ENCODE peak calls at places on chromosomes 7 and 10, in five cellular contexts. One of them, this sample, is unnamed.

GRCh38 chr7:44194069-44194468 is 4.8 kb upstream of the GCK start:
- ATAC-seq in IMR-90: no peak
- ATAC-seq in heart left ventricle: no peak
- ATAC-seq in GM12878: peak
- ATAC-seq in K562: peak
- ATAC-seq in this sample: no peak

GRCh38 chr10:44978570-44979280 is at the start of gene DEPP1:
- ATAC-seq in IMR-90: peak
- ATAC-seq in heart left ventricle: peak
- ATAC-seq in GM12878: peak
- ATAC-seq in K562: peak
- ATAC-seq in this sample: peak

GRCh38 chr7:69246758-69247157 is 351.5 kb upstream of the AUTS2 start:
- ATAC-seq in IMR-90: no peak
- ATAC-seq in heart left ventricle: no peak
- ATAC-seq in GM12878: no peak
- ATAC-seq in K562: no peak
- ATAC-seq in this sample: peak

GRCh38 chr7:36315309-36315948 is 74.2 kb upstream of the ANLN start:
- ATAC-seq in IMR-90: no peak
- ATAC-seq in heart left ventricle: no peak
- ATAC-seq in GM12878: no peak
- ATAC-seq in K562: no peak
- ATAC-seq in this sample: no peak

GRCh38 chr7:148819697-148820332 is 64.3 kb downstream of the EZH2 start:
- ATAC-seq in IMR-90: peak
- ATAC-seq in heart left ventricle: no peak
- ATAC-seq in GM12878: no peak
- ATAC-seq in K562: no peak
- ATAC-seq in this sample: no peak

GRCh38 chr10:18684953-18685352 is 25.7 kb downstream of the ARL5B start:
- ATAC-seq in IMR-90: no peak
- ATAC-seq in heart left ventricle: no peak
- ATAC-seq in GM12878: no peak
- ATAC-seq in K562: no peak
- ATAC-seq in this sample: no peak

GRCh38 chr7:90604383-90604782 is 8.3 kb downstream of the CDK14 start:
- ATAC-seq in IMR-90: no peak
- ATAC-seq in heart left ventricle: no peak
- ATAC-seq in GM12878: peak
- ATAC-seq in K562: no peak
- ATAC-seq in this sample: no peak

GRCh38 chr10:123584419-123584775 is 81.8 kb upstream of the GPR26 start:
- ATAC-seq in IMR-90: no peak
- ATAC-seq in heart left ventricle: no peak
- ATAC-seq in GM12878: no peak
- ATAC-seq in K562: no peak
- ATAC-seq in this sample: no peak

GRCh38 chr7:2288503-2288902 is 25.7 kb downstream of the SNX8 start:
- ATAC-seq in IMR-90: no peak
- ATAC-seq in heart left ventricle: no peak
- ATAC-seq in GM12878: peak
- ATAC-seq in K562: no peak
- ATAC-seq in this sample: no peak

GRCh38 chr7:81256991-81257390 is 338.1 kb upstream of the SEMA3C start:
- ATAC-seq in IMR-90: no peak
- ATAC-seq in heart left ventricle: no peak
- ATAC-seq in GM12878: no peak
- ATAC-seq in K562: peak
- ATAC-seq in this sample: no peak

GRCh38 chr7:76198202-76198601 is 3.5 kb upstream of the SRRM3 start:
- ATAC-seq in IMR-90: no peak
- ATAC-seq in heart left ventricle: no peak
- ATAC-seq in GM12878: no peak
- ATAC-seq in K562: no peak
- ATAC-seq in this sample: no peak

GRCh38 chr7:129864042-129864441 is 88.7 kb downstream of the UBE2H start:
- ATAC-seq in IMR-90: no peak
- ATAC-seq in heart left ventricle: peak
- ATAC-seq in GM12878: no peak
- ATAC-seq in K562: no peak
- ATAC-seq in this sample: peak

GRCh38 chr7:33764752-33765451 is 140.4 kb upstream of the BMPER start:
- ATAC-seq in IMR-90: peak
- ATAC-seq in heart left ventricle: no peak
- ATAC-seq in GM12878: no peak
- ATAC-seq in K562: no peak
- ATAC-seq in this sample: peak

GRCh38 chr10:4006051-4006450 is 221.0 kb upstream of the KLF6 start:
- ATAC-seq in IMR-90: no peak
- ATAC-seq in heart left ventricle: no peak
- ATAC-seq in GM12878: no peak
- ATAC-seq in K562: no peak
- ATAC-seq in this sample: no peak

GRCh38 chr7:100087055-100087750 is 1.6 kb upstream of the COPS6 start:
- ATAC-seq in IMR-90: peak
- ATAC-seq in heart left ventricle: no peak
- ATAC-seq in GM12878: no peak
- ATAC-seq in K562: no peak
- ATAC-seq in this sample: peak

DNA sequence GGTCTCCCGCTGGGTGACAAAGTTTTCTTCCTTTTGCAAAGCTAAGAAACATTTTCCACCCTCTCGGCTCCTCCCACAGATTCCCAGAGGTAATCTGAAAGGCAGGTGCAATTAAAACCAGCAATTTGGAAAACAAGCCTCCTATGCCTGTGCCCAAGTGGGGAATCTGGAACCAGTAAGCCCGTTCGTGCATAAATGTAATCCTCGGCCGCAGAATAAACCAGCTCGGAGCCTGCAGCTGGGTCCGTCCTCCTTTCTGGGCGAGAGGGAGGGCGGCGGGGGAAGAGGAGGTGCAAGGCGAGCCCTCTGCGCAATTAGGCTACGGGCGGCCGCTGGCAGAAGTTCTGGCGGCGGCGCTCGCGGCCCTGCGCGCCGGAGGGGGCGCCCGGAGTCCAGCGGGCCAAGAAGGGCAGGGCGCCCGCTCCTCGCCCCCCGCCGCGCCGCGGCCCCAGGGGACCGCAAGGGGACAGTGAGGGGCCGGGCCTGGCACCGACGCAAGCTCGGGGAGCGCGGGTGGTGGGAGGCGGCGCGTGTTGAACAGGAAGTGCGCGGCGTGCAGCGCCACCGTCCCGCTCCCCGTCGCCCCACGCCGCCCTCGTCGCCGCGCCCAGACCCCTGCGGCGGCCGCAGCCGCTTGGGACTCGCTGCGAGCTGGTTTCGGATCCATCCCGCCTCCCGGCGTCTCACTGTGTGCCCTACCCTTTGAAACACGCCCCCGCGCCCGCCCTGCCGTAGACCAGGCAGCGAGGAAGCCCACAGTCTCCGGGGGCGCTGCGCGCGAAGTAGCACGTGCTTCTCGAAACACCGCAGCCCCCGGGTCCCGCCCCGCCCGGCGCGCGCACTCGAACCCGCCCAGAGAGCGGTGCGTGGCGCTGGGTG is at the start of gene PRKAG2:
- ATAC-seq in IMR-90: peak
- ATAC-seq in heart left ventricle: peak
- ATAC-seq in GM12878: peak
- ATAC-seq in K562: peak
- ATAC-seq in this sample: peak
- TF ChIP-seq POLR2A in IMR-90: no peak
- TF ChIP-seq POLR2A in heart left ventricle: no peak
- TF ChIP-seq POLR2A in GM12878: no peak
- TF ChIP-seq POLR2A in K562: no peak
- TF ChIP-seq POLR2A in this sample: peak

GRCh38 chr7:80136276-80137045 is 1.8 kb downstream of the GNAI1 start:
- ATAC-seq in IMR-90: no peak
- ATAC-seq in heart left ventricle: no peak
- ATAC-seq in GM12878: peak
- ATAC-seq in K562: no peak
- ATAC-seq in this sample: no peak

GRCh38 chr7:80133361-80134104 is 1.1 kb upstream of the GNAI1 start:
- ATAC-seq in IMR-90: no peak
- ATAC-seq in heart left ventricle: no peak
- ATAC-seq in GM12878: no peak
- ATAC-seq in K562: no peak
- ATAC-seq in this sample: no peak

GRCh38 chr7:80134105-80134535 is 511 bp upstream of the GNAI1 start:
- ATAC-seq in IMR-90: no peak
- ATAC-seq in heart left ventricle: peak
- ATAC-seq in GM12878: no peak
- ATAC-seq in K562: no peak
- ATAC-seq in this sample: no peak

GRCh38 chr7:80135306-80136104 is 874 bp downstream of the GNAI1 start:
- ATAC-seq in IMR-90: peak
- ATAC-seq in heart left ventricle: no peak
- ATAC-seq in GM12878: peak
- ATAC-seq in K562: peak
- ATAC-seq in this sample: peak

DNA sequence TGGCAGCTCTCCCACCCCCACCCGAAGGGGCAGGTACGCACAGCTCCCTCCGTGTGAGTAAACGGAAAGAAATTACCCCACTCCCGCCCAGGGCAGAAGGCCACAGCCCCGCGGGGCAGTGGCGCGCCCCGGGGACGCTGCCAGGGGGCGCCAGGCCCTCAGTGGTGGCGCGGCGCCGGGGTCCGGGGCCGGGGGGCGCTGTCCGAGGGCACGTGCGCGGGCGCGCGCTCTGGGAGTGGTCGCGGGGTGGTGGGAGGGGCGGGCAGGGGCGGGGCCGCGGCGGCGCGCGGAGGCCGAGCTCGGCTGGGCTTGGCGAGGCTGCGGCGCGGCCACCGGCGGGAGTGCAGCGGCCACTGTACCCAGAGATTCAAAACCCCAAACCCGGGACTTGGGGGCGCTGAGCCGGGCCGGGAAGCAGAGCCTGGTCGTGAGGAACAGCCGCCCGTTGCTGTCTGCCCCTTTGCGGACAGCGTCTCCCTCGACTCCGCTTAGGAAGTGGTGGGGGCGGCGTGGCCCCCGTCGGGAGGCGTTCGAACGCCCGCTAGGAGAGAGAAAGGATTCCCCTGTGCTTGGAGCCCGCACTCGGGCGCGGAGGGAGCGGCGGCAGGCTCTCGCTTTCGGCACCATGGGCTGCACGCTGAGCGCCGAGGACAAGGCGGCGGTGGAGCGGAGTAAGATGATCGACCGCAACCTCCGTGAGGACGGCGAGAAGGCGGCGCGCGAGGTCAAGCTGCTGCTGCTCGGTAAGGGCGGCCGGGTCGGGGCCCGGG is at the start of gene GNAI1:
- ATAC-seq in IMR-90: peak
- ATAC-seq in heart left ventricle: peak
- ATAC-seq in GM12878: no peak
- ATAC-seq in K562: peak
- ATAC-seq in this sample: peak
- TF ChIP-seq POLR2A in IMR-90: peak
- TF ChIP-seq POLR2A in heart left ventricle: no peak
- TF ChIP-seq POLR2A in GM12878: no peak
- TF ChIP-seq POLR2A in K562: no peak
- TF ChIP-seq POLR2A in this sample: peak

DNA sequence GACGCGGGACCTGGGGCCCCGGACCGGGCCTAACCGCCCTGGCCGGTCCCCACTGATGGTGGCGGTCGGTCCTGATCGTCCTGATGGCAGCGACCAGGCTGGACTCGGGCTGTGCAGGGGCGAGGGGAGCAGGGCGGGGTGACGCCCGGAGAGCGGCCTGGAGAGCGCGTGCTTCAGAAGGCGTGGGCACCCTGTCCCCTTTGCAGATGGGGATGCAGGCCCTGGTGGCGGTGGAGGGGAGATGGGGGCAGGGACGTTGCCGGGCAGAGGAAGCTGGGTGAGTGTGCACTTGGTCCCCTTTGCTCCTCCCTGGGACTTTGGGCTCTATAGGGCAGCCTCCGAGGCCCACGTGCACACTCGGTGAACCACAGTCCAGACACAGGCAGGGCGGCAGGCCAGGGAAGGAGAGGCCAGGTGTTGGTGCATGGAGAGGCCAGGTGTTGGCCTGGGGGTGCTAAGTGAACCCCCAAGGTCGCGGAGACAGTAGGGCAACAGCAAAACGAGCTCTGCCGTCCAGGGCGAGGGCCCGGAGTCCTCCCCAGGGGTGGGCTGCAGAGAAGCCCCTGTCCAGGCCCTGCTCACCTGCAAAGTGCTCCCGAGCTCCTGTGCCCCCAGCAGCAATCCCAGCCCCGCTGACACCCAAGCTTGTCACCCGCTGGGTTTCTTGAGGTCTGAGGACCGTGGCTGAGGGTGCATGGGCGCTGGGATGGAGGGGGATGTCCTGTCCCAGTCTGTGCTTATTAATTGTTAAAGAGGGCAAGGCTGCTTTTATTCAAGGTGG is 42.3 kb upstream of the FAM20C start:
- ATAC-seq in IMR-90: peak
- ATAC-seq in heart left ventricle: no peak
- ATAC-seq in GM12878: no peak
- ATAC-seq in K562: no peak
- ATAC-seq in this sample: peak
- TF ChIP-seq POLR2A in IMR-90: no peak
- TF ChIP-seq POLR2A in heart left ventricle: no peak
- TF ChIP-seq POLR2A in GM12878: peak
- TF ChIP-seq POLR2A in K562: no peak
- TF ChIP-seq POLR2A in this sample: no peak

GRCh38 chr10:12350925-12351324 is 1.6 kb downstream of the CAMK1D start:
- ATAC-seq in IMR-90: no peak
- ATAC-seq in heart left ventricle: no peak
- ATAC-seq in GM12878: no peak
- ATAC-seq in K562: no peak
- ATAC-seq in this sample: no peak

GRCh38 chr10:12348870-12349627 is at the start of gene CAMK1D:
- ATAC-seq in IMR-90: peak
- ATAC-seq in heart left ventricle: peak
- ATAC-seq in GM12878: peak
- ATAC-seq in K562: peak
- ATAC-seq in this sample: peak

GRCh38 chr10:12351447-12351846 is 2.1 kb downstream of the CAMK1D start:
- ATAC-seq in IMR-90: no peak
- ATAC-seq in heart left ventricle: no peak
- ATAC-seq in GM12878: peak
- ATAC-seq in K562: no peak
- ATAC-seq in this sample: no peak

GRCh38 chr10:12349628-12350166 is 350 bp downstream of the CAMK1D start:
- ATAC-seq in IMR-90: no peak
- ATAC-seq in heart left ventricle: no peak
- ATAC-seq in GM12878: no peak
- ATAC-seq in K562: peak
- ATAC-seq in this sample: no peak

GRCh38 chr10:12350167-12350872 is 973 bp downstream of the CAMK1D start:
- ATAC-seq in IMR-90: peak
- ATAC-seq in heart left ventricle: no peak
- ATAC-seq in GM12878: peak
- ATAC-seq in K562: no peak
- ATAC-seq in this sample: peak
- TF ChIP-seq POLR2A in IMR-90: no peak
- TF ChIP-seq POLR2A in heart left ventricle: no peak
- TF ChIP-seq POLR2A in GM12878: peak
- TF ChIP-seq POLR2A in K562: no peak
- TF ChIP-seq POLR2A in this sample: no peak

GRCh38 chr7:24965831-24966708 is 13.9 kb downstream of the OSBPL3 start:
- ATAC-seq in IMR-90: no peak
- ATAC-seq in heart left ventricle: no peak
- ATAC-seq in GM12878: peak
- ATAC-seq in K562: peak
- ATAC-seq in this sample: peak
- TF ChIP-seq POLR2A in IMR-90: no peak
- TF ChIP-seq POLR2A in heart left ventricle: no peak
- TF ChIP-seq POLR2A in GM12878: no peak
- TF ChIP-seq POLR2A in K562: no peak
- TF ChIP-seq POLR2A in this sample: no peak

This sample was measured in gastroesophageal sphincter.